ENCODE peak calls at places on chromosomes 6 and 20, in eight cellular contexts. C is heart right ventricle, A is neural progenitor cell, L is fibroblast of lung, U is adrenal gland, I is K562, N is left ventricle myocardium inferior, S is aorta. G is an unnamed sample. For H3K9me3 and H3K4me1, the result is how much of the 10 kb centered on the place peaks cover.

GRCh38 chr20:13286600-13286999 is 65.5 kb downstream of the ISM1 start:
- DNase-seq in C (no peak), A (no peak), L (no peak), U (no peak), I (no peak), N (no peak), S (no peak), G (no peak)

GRCh38 chr6:169851641-169852503 is 100.5 kb downstream of the ERMARD start:
- DNase-seq in C (no peak), A (peak), L (peak), U (peak), I (no peak), N (no peak), S (peak), G (no peak)

GRCh38 chr6:12715437-12715836 is 1.1 kb upstream of the PHACTR1 start:
- DNase-seq in C (no peak), A (no peak), L (peak), U (no peak), I (no peak), N (no peak), S (no peak), G (no peak)

GRCh38 chr6:45607818-45608217 is 230.1 kb upstream of the SUPT3H start:
- DNase-seq in C (no peak), A (no peak), L (peak), U (no peak), I (no peak), N (no peak), S (no peak), G (no peak)

GRCh38 chr6:157767071-157767750 is 55.8 kb upstream of the SNX9 start:
- DNase-seq in C (no peak), A (no peak), L (no peak), U (no peak), I (no peak), N (no peak), S (no peak), G (no peak)

GRCh38 chr20:38157635-38158495 is 7.2 kb downstream of the TGM2 start:
- DNase-seq in C (no peak), A (no peak), L (peak), U (no peak), I (no peak), N (peak), S (peak), G (peak)

GRCh38 chr6:24910850-24911712 is 24.7 kb downstream of the RIPOR2 start:
- DNase-seq in C (peak), A (peak), L (peak), U (peak), I (no peak), N (peak), S (peak), G (peak)

GRCh38 chr20:13041574-13042457 is 33.0 kb downstream of the SPTLC3 start:
- DNase-seq in C (no peak), A (no peak), L (peak), U (no peak), I (no peak), N (no peak), S (no peak), G (no peak)

GRCh38 chr6:14706378-14706929 is 539.4 kb upstream of the JARID2 start:
- DNase-seq in C (peak), A (no peak), L (peak), U (peak), I (peak), N (peak), S (peak), G (peak)

GRCh38 chr6:28380381-28380780 is 19.2 kb downstream of the ZSCAN12 start:
- DNase-seq in C (no peak), A (no peak), L (peak), U (no peak), I (no peak), N (no peak), S (no peak), G (no peak)

GRCh38 chr6:135904666-135905065 is 53.2 kb downstream of the PDE7B start:
- DNase-seq in C (no peak), A (no peak), L (peak), U (no peak), I (no peak), N (no peak), S (no peak), G (no peak)

GRCh38 chr20:17650816-17651760 is 31.0 kb downstream of the RRBP1 start:
- DNase-seq in C (no peak), A (no peak), L (no peak), U (no peak), I (no peak), N (no peak), S (peak), G (peak)

GRCh38 chr6:37667050-37667814 is 30.5 kb downstream of the MDGA1 start:
- DNase-seq in C (no peak), A (no peak), L (peak), U (no peak), I (peak), N (no peak), S (no peak), G (no peak)
- H3K27ac ChIP-seq in C (no peak), A (no peak), L (no peak), U (no peak), I (no peak), N (no peak), S (no peak), G (no peak)

DNA sequence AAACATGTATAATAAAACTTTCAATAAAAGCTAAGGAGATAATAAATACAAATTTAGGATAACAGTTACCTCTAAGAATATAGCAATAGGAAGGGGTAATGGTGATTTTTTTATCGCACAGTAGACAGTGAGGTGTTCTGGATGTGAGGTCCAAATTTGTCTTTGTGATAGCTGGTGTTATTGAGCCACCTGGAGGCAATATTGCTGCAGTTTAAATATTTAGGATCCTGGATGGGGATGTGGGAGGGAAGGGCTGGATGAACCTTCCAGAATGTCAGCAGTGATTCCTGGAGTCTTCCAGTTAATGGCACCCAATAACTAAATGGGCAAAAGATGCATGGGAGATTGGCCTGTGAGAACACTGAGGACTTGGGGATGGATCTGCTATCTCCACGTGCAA is 13.9 kb downstream of the DEFB123 start:
- DNase-seq in C (no peak), A (no peak), L (no peak), U (no peak), I (no peak), N (no peak), S (no peak), G (no peak)
- H3K9me3 ChIP-seq in C (under half), A (under half), L (under half), U (under half), I (under half), N (under half), S (under half), G (under half)

GRCh38 chr6:168156742-168157265 is 77.8 kb upstream of the FRMD1 start:
- DNase-seq in C (no peak), A (no peak), L (peak), U (no peak), I (no peak), N (no peak), S (no peak), G (no peak)

GRCh38 chr6:168154263-168154917 is 75.4 kb upstream of the FRMD1 start:
- DNase-seq in C (no peak), A (no peak), L (no peak), U (no peak), I (no peak), N (no peak), S (no peak), G (no peak)

GRCh38 chr6:168155193-168155592 is 76.2 kb upstream of the FRMD1 start:
- DNase-seq in C (no peak), A (no peak), L (peak), U (no peak), I (no peak), N (no peak), S (no peak), G (no peak)

GRCh38 chr6:168157272-168158007 is 78.4 kb upstream of the FRMD1 start:
- DNase-seq in C (no peak), A (peak), L (peak), U (no peak), I (no peak), N (no peak), S (no peak), G (no peak)

DNA sequence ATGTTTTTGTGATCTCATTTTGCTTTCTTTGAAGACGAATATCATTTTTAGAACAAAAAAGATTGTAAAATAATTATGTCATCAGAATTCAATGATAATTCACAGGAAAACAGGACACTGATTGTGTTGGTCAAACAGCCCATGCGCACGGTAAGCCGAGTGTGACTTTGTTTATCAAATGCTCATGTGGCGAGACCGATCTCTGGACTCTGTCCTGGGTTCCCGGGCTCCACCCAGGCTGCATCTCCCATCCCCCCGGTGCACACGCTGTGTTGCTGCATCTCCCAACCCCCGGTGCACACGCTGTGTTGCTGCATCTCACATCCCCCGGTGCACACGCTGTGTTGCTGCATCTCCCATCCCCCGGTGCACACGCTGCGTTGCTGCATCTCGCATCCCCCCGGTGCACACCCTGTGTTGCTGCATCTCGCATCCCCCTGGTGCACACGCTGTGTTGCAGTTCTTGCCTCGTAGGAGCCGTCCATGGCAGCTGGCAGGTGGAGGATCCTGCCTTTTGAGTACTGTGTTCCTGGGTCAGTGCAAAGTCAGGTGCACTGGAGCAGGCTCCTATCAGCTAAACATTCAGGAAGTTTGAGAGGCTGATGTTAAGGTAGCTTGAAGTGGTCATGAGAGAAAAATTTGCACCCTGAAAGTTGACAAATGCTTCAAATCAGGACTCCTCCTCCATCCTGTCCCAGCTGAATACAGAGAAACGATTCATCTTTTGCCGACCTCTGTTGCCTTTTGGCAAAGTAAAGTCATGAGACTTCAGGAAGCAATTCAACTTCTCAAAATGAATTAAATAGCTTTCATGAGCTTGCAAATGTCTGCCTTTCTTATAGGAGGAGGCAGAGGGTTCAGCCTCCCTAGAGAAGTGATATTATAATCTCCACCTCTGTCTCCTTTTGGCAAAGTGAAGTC is 77.1 kb upstream of the FRMD1 start:
- DNase-seq in C (no peak), A (no peak), L (peak), U (no peak), I (no peak), N (no peak), S (no peak), G (no peak)
- H3K4me1 ChIP-seq in C (under half), A (under half), L (under half), U (under half), I (under half), N (under half), S (under half), G (under half)

GRCh38 chr6:108655840-108656650 is 95.3 kb downstream of the FOXO3 start:
- DNase-seq in C (no peak), A (no peak), L (peak), U (no peak), I (no peak), N (no peak), S (no peak), G (peak)
- H3K27ac ChIP-seq in C (peak), A (no peak), L (peak), U (peak), I (no peak), N (peak), S (peak), G (peak)

GRCh38 chr6:2324166-2324953 is 79.0 kb upstream of the GMDS start:
- DNase-seq in C (no peak), A (no peak), L (no peak), U (no peak), I (no peak), N (no peak), S (no peak), G (no peak)
- H3K9me3 ChIP-seq in C (under half), A (under half), L (under half), U (under half), I (under half), N (half or more), S (under half), G (under half)

DNA sequence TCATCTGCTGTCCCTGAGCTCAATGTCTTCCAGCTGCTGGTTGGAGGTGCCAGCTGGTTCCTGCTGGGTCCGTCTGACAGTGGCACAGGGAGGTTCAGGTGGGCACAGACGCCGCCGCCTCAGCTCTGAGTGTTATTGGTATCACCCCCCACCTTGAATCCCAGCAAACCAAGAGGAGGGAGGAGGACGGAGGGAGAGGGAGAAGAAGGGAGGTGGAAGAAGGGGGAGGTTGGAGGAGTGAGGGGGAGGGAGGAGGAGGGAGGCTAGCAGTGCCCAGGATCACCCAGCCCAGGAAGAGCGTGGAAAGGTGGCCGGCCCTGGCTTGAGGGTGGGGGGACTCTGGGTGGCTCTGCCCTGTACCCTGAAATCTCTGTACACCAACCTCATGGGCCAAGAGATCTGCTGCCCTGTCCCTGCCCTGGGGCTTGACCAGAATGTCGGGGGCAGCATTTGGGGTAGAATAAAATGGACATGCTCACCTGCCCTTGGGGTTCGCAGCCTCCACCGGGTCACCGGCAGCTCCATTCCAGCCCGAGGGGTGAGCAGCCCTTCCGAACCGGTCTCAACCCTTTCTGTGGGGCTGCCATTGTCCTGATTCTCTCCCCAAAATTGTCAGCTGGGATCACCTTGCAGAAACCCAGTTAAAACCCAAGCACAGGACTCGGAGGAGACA is 17.1 kb downstream of the NTSR1 start:
- DNase-seq in C (no peak), A (no peak), L (no peak), U (no peak), I (no peak), N (peak), S (peak), G (no peak)
- H3K4me1 ChIP-seq in C (under half), A (under half), L (under half), U (under half), I (under half), N (under half), S (under half), G (under half)

DNA sequence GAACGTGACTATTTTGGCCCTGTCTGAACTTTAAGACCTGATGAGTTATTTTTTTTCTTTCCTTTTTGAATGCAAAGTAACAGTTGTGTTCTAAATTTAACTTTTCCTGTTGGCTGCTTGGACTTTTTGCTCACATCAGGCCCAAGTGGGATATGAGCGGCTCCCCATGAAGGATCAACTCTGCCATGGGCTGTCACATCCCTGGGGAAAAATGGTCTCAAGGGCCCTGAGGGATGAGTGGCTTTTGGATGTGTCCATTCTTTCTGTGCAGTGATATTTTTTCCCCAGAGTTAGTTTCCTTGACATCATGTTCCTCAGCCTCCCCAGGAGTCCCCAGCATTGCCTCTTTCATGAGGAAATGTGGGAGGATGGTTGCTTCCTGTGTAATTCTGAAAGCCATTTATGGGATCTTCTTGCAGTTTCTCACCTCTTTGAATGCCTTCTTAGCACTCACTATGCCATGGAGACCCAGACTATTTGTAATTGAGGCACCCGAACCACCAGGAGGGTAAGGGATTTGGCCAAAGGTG is 92.5 kb downstream of the SLC24A3 start:
- DNase-seq in C (no peak), A (no peak), L (no peak), U (no peak), I (no peak), N (no peak), S (no peak), G (no peak)
- H3K27ac ChIP-seq in C (no peak), A (no peak), L (no peak), U (no peak), I (no peak), N (no peak), S (no peak), G (no peak)

DNA sequence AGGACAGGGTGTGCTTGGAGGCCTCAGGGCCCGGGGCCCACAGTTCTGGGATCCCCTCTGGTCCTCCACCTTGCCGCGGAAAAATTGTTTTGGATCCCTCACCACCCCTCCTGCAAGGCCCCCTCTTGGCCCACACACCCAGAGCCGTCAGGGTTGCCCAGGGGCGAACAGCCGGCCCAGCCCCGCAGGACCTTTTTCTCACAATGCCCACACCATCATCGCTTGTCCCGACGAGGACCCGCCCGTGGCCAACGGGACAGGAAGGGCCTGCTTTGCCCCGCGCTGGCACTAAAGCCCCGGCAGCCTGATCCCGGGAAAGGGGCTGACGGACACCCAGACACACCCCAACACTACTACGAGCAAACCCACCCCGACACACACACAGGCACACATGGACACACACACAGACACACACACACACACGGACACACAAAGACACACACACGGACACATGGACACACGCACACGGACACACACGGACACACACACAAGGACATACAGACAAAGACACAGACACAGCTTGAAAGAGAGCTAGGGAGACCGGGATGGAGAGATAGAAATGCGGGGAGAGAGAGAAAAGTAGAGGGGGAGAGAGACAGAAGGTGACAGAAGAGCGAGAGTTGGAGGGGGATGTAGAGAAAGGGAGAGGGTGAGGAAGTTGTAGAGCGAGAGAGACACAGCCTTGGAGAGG is 1493.5 kb upstream of the DEFB115 start:
- DNase-seq in C (no peak), A (no peak), L (no peak), U (no peak), I (no peak), N (no peak), S (no peak), G (no peak)
- H3K9me3 ChIP-seq in C (under half), A (under half), L (under half), U (under half), I (under half), N (under half), S (under half), G (under half)

GRCh38 chr6:39338406-39338805 is 15.9 kb upstream of the KCNK16 start:
- DNase-seq in C (no peak), A (no peak), L (no peak), U (no peak), I (no peak), N (no peak), S (no peak), G (no peak)
- H3K4me1 ChIP-seq in C (under half), A (under half), L (under half), U (under half), I (under half), N (under half), S (under half), G (under half)

GRCh38 chr20:50197463-50197862 is 6.8 kb downstream of the CEBPB start:
- DNase-seq in C (no peak), A (no peak), L (no peak), U (no peak), I (peak), N (no peak), S (no peak), G (no peak)

GRCh38 chr20:50199703-50200102 is 9.1 kb downstream of the CEBPB start:
- DNase-seq in C (no peak), A (no peak), L (no peak), U (no peak), I (no peak), N (no peak), S (no peak), G (no peak)

GRCh38 chr20:50196896-50197295 is 6.3 kb downstream of the CEBPB start:
- DNase-seq in C (no peak), A (no peak), L (no peak), U (no peak), I (no peak), N (no peak), S (no peak), G (no peak)

GRCh38 chr20:50198716-50199115 is 8.1 kb downstream of the CEBPB start:
- DNase-seq in C (no peak), A (no peak), L (no peak), U (no peak), I (no peak), N (no peak), S (no peak), G (no peak)

GRCh38 chr20:50198211-50198666 is 7.6 kb downstream of the CEBPB start:
- DNase-seq in C (no peak), A (no peak), L (no peak), U (no peak), I (no peak), N (no peak), S (no peak), G (no peak)
- H3K27ac ChIP-seq in C (no peak), A (no peak), L (no peak), U (no peak), I (no peak), N (no peak), S (no peak), G (peak)

G was measured in tibial artery.